ENCODE peak calls at places on chromosomes 2 and 18, in seven cellular contexts. U, C, A, L, T, K and M are unnamed samples.

GRCh38 chr2:219298759-219299371 is 10.3 kb downstream of the PTPRN start:
- DNase-seq in A (peak; percentile 92), U (peak; percentile 94), T (peak; percentile 88), K (peak; percentile 72), C (peak; percentile 93), L (peak; percentile 35), M (peak; percentile 84)

GRCh38 chr2:70143314-70144150 is 47.3 kb downstream of the C2orf42 start:
- DNase-seq in U (peak; percentile 44), K (no peak), C (peak; percentile 58), L (no peak), A (no peak), T (no peak), M (peak; percentile 80)

GRCh38 chr18:10663750-10664149 is 137.9 kb downstream of the NAPG start:
- DNase-seq in L (no peak), U (no peak), T (no peak), K (no peak), A (no peak), C (no peak), M (no peak)

GRCh38 chr2:19901458-19902271 is at the start of gene TTC32:
- DNase-seq in T (peak; percentile 88), C (peak; percentile 93), U (peak; percentile 94), L (peak; percentile 82), K (peak; percentile 97), A (peak; percentile 93), M (peak; percentile 95)

GRCh38 chr18:60445341-60445740 is 72.8 kb upstream of the MC4R start:
- DNase-seq in T (no peak), L (no peak), U (no peak), K (no peak), C (no peak), A (no peak), M (no peak)

GRCh38 chr2:238513346-238513745 is 86.6 kb downstream of the ASB1 start:
- DNase-seq in A (no peak), T (no peak), C (peak; percentile 68), U (peak; percentile 58), K (no peak), L (peak; percentile 1), M (peak; percentile 48)

GRCh38 chr2:119859528-119859927 is 99.8 kb downstream of the PTPN4 start:
- DNase-seq in L (no peak), A (no peak), K (no peak), U (no peak), T (no peak), C (no peak), M (no peak)

GRCh38 chr2:234792566-234792965 is 159.3 kb upstream of the SH3BP4 start:
- DNase-seq in U (no peak), C (no peak), K (no peak), L (no peak), A (peak; percentile 40), T (no peak), M (no peak)

GRCh38 chr18:50527636-50528307 is 32.1 kb upstream of the MAPK4 start:
- DNase-seq in A (no peak), T (no peak), L (no peak), K (no peak), U (no peak), C (no peak), M (no peak)

GRCh38 chr2:222709191-222709891 is 37.9 kb downstream of the MOGAT1 start:
- DNase-seq in C (peak; percentile 8), L (no peak), K (peak; percentile 33), T (peak; percentile 50), U (peak; percentile 46), A (peak; percentile 45), M (peak; percentile 35)

GRCh38 chr18:25494888-25495287 is 142.9 kb upstream of the ZNF521 start:
- DNase-seq in T (no peak), K (no peak), C (no peak), U (no peak), L (no peak), A (no peak), M (no peak)